ENCODE peak calls at places on chromosomes 2 and 18, in six cellular contexts. J is LNCaP clone FGC, X is lower lobe of right lung, F is right cardiac atrium, G is iPS DF 19.7, Y is T follicular helper cell. O is an unnamed sample.
A peak's percentile ranks its signal among the peaks of the same experiment; 100 is the strongest.

GRCh38 chr2:12649602-12650400 is 66.9 kb upstream of the TRIB2 start:
- DNase-seq in J (no peak), X (no peak), F (peak; percentile 67), G (no peak), Y (no peak), O (peak; percentile 34)

GRCh38 chr2:20914771-20915170 is 91.9 kb upstream of the LDAH start:
- DNase-seq in J (no peak), X (no peak), F (no peak), G (no peak), Y (no peak), O (no peak)

GRCh38 chr2:1650474-1650872 is 93.8 kb downstream of the PXDN start:
- DNase-seq in J (no peak), X (no peak), F (no peak), G (no peak), Y (no peak), O (no peak)

GRCh38 chr18:64639536-64639935 is 490.6 kb upstream of the LINC00305 start:
- DNase-seq in J (no peak), X (no peak), F (no peak), G (no peak), Y (no peak), O (no peak)

GRCh38 chr2:127479219-127479825 is 47.0 kb downstream of the IWS1 start:
- DNase-seq in J (peak; percentile 23), X (no peak), F (no peak), G (peak; percentile 35), Y (no peak), O (no peak)

GRCh38 chr2:85078536-85078935 is 54.7 kb upstream of the TCF7L1 start:
- DNase-seq in J (no peak), X (no peak), F (no peak), G (no peak), Y (no peak), O (no peak)

GRCh38 chr2:150167711-150168110 is 319.8 kb downstream of the RND3 start:
- DNase-seq in J (no peak), X (no peak), F (no peak), G (no peak), Y (no peak), O (no peak)

GRCh38 chr2:149595069-149595963 is 7.7 kb upstream of the MMADHC start:
- DNase-seq in J (no peak), X (no peak), F (no peak), G (no peak), Y (no peak), O (no peak)

GRCh38 chr2:27690052-27690451 is 26.4 kb downstream of the SLC4A1AP start:
- DNase-seq in J (no peak), X (no peak), F (no peak), G (no peak), Y (no peak), O (no peak)

GRCh38 chr18:77250926-77251729 is 1.5 kb downstream of the GALR1 start:
- DNase-seq in J (no peak), X (no peak), F (no peak), G (no peak), Y (no peak), O (no peak)

GRCh38 chr2:174153757-174154680 is 94.3 kb downstream of the OLA1 start:
- DNase-seq in J (no peak), X (no peak), F (no peak), G (no peak), Y (no peak), O (no peak)

GRCh38 chr2:43054367-43054766 is 172.0 kb downstream of the ZFP36L2 start:
- DNase-seq in J (no peak), X (no peak), F (peak; percentile 80), G (no peak), Y (no peak), O (no peak)

GRCh38 chr2:67954125-67954748 is 108.6 kb downstream of the C1D start:
- DNase-seq in J (peak; percentile 32), X (peak; percentile 47), F (no peak), G (no peak), Y (no peak), O (no peak)

GRCh38 chr2:67899187-67899586 is 163.6 kb downstream of the C1D start:
- DNase-seq in J (no peak), X (no peak), F (no peak), G (no peak), Y (no peak), O (no peak)

GRCh38 chr2:66691199-66691975 is 256.5 kb downstream of the MEIS1 start:
- DNase-seq in J (no peak), X (no peak), F (no peak), G (no peak), Y (no peak), O (no peak)

GRCh38 chr2:72794572-72794971 is 31.3 kb downstream of the EXOC6B start:
- DNase-seq in J (no peak), X (no peak), F (no peak), G (no peak), Y (no peak), O (no peak)

GRCh38 chr18:10239138-10239537 is 215.3 kb upstream of the APCDD1 start:
- DNase-seq in J (no peak), X (peak; percentile 79), F (peak; percentile 86), G (no peak), Y (no peak), O (peak; percentile 68)

GRCh38 chr2:13669607-13670006 is 952.9 kb downstream of the TRIB2 start:
- DNase-seq in J (no peak), X (no peak), F (no peak), G (no peak), Y (no peak), O (no peak)

GRCh38 chr18:79540914-79541301 is 138.7 kb upstream of the CTDP1 start:
- DNase-seq in J (no peak), X (peak; percentile 30), F (peak; percentile 39), G (no peak), Y (no peak), O (no peak)

GRCh38 chr2:134120718-134121630 is 132.9 kb upstream of the MGAT5 start:
- DNase-seq in J (no peak), X (peak; percentile 80), F (peak; percentile 90), G (no peak), Y (peak; percentile 59), O (peak; percentile 78)

GRCh38 chr2:174681983-174682577 is 82.2 kb downstream of the CHRNA1 start:
- DNase-seq in J (no peak), X (peak; percentile 62), F (peak; percentile 85), G (no peak), Y (peak; percentile 19), O (peak; percentile 60)

GRCh38 chr2:150339951-150340350 is 147.5 kb downstream of the RND3 start:
- DNase-seq in J (peak; percentile 14), X (no peak), F (no peak), G (no peak), Y (no peak), O (no peak)

GRCh38 chr2:221399183-221399582 is 172.9 kb downstream of the EPHA4 start:
- DNase-seq in J (no peak), X (no peak), F (no peak), G (no peak), Y (no peak), O (no peak)

O was measured in left cardiac atrium.